ENCODE peak calls at places on chromosomes 12 and 14, in five cellular contexts. U is tibial nerve, C is PC-3, I is cardiac fibroblast, J is NCI-H1694 treated with DMSO at 0.1 percent for 48 hours. G is an unnamed sample.

GRCh38 chr12:60489071-60489470 is 893.2 kb downstream of the SLC16A7 start:
- DNase-seq in U (no peak), C (peak; percentile 55), I (no peak), J (no peak), G (peak; percentile 30)

GRCh38 chr14:44463386-44464004 is 43.6 kb downstream of the FSCB start:
- DNase-seq in U (no peak), C (no peak), I (peak; percentile 2), J (peak; percentile 40), G (no peak)

GRCh38 chr14:101004954-101005353 is 101.4 kb upstream of the RTL1 start:
- DNase-seq in U (no peak), C (no peak), I (peak; percentile 50), J (no peak), G (peak; percentile 78)

GRCh38 chr12:34389378-34390170 is 367.3 kb downstream of the ALG10 start:
- DNase-seq in U (no peak), C (no peak), I (no peak), J (no peak), G (no peak)

GRCh38 chr14:54446201-54446693 is 5.1 kb upstream of the CNIH1 start:
- DNase-seq in U (no peak), C (peak; percentile 71), I (peak; percentile 94), J (no peak), G (peak; percentile 33)

GRCh38 chr14:89564999-89565398 is 148.0 kb upstream of the FOXN3 start:
- DNase-seq in U (no peak), C (no peak), I (no peak), J (no peak), G (no peak)

GRCh38 chr12:114658002-114658441 is 26.0 kb downstream of the TBX3 start:
- DNase-seq in U (no peak), C (no peak), I (no peak), J (no peak), G (no peak)

GRCh38 chr12:6960291-6961277 is 9.4 kb downstream of the PTPN6 start:
- DNase-seq in U (no peak), C (no peak), I (peak; percentile 46), J (no peak), G (peak; percentile 79)

GRCh38 chr14:29521526-29522137 is 406.0 kb downstream of the PRKD1 start:
- DNase-seq in U (no peak), C (peak; percentile 51), I (peak; percentile 13), J (peak; percentile 54), G (peak; percentile 29)

GRCh38 chr12:66960704-66961690 is 282.1 kb upstream of the GRIP1 start:
- DNase-seq in U (no peak), C (peak; percentile 84), I (no peak), J (no peak), G (peak; percentile 11)

GRCh38 chr14:78933948-78934524 is 763.9 kb downstream of the NRXN3 start:
- DNase-seq in U (no peak), C (peak; percentile 45), I (peak; percentile 60), J (peak; percentile 59), G (peak; percentile 69)

GRCh38 chr12:78060186-78060585 is 229.5 kb downstream of the NAV3 start:
- DNase-seq in U (no peak), C (peak; percentile 27), I (peak; percentile 58), J (no peak), G (peak; percentile 93)

GRCh38 chr12:2586159-2587035 is 208.4 kb upstream of the FKBP4 start:
- DNase-seq in U (no peak), C (no peak), I (no peak), J (peak; percentile 99), G (no peak)

GRCh38 chr12:76588881-76589565 is 29.5 kb upstream of the OSBPL8 start:
- DNase-seq in U (no peak), C (no peak), I (peak; percentile 91), J (no peak), G (peak; percentile 97)

GRCh38 chr12:108612788-108613282 is 15.0 kb upstream of the TMEM119 start:
- DNase-seq in U (no peak), C (no peak), I (no peak), J (no peak), G (peak; percentile 54)

GRCh38 chr12:117158911-117159310 is 31.4 kb downstream of the FBXO21 start:
- DNase-seq in U (no peak), C (peak; percentile 14), I (peak; percentile 29), J (no peak), G (peak; percentile 56)

GRCh38 chr12:72448805-72449204 is 176.6 kb downstream of the TRHDE start:
- DNase-seq in U (no peak), C (no peak), I (no peak), J (no peak), G (no peak)

GRCh38 chr12:115916910-115917668 is 360.4 kb downstream of the MED13L start:
- DNase-seq in U (peak; percentile 19), C (peak; percentile 83), I (peak; percentile 27), J (no peak), G (peak; percentile 38)

G was measured in choroid plexus epithelial cell.